ENCODE peak calls at places on chromosomes 2 and 18, in four cellular contexts. B, W, U and M are unnamed samples.

GRCh38 chr2:220071716-220072115 is 444.3 kb downstream of the SLC4A3 start:
- DNase-seq in B (no peak), W (no peak), U (no peak), M (no peak)

GRCh38 chr18:73365018-73365417 is 497.2 kb upstream of the NETO1 start:
- DNase-seq in B (no peak), W (peak), U (peak), M (no peak)

GRCh38 chr2:221836091-221836490 is 264.0 kb upstream of the EPHA4 start:
- DNase-seq in B (no peak), W (no peak), U (no peak), M (no peak)

GRCh38 chr2:28663359-28663758 is 88.3 kb upstream of the PPP1CB start:
- DNase-seq in B (no peak), W (peak), U (peak), M (no peak)

GRCh38 chr2:191178806-191179514 is 28.2 kb upstream of the STAT4 start:
- DNase-seq in B (no peak), W (peak), U (peak), M (no peak)

GRCh38 chr2:172086349-172087190 is 1.3 kb downstream of the DLX1 start:
- DNase-seq in B (peak), W (no peak), U (no peak), M (no peak)

GRCh38 chr2:125837108-125837507 is 818.9 kb upstream of the GYPC start:
- DNase-seq in B (no peak), W (no peak), U (no peak), M (no peak)

GRCh38 chr18:44342167-44342566 is 338.5 kb upstream of the SETBP1 start:
- DNase-seq in B (no peak), W (no peak), U (no peak), M (no peak)

GRCh38 chr18:13831864-13832508 is 8.0 kb downstream of the MC5R start:
- DNase-seq in B (no peak), W (no peak), U (no peak), M (no peak)

GRCh38 chr18:74861154-74861553 is 263.5 kb downstream of the ZNF407 start:
- DNase-seq in B (no peak), W (peak), U (no peak), M (no peak)

GRCh38 chr2:206556357-206556949 is 85.8 kb upstream of the FAM237A start:
- DNase-seq in B (no peak), W (peak), U (peak), M (no peak)

GRCh38 chr2:204695506-204695905 is 150.2 kb downstream of the PARD3B start:
- DNase-seq in B (no peak), W (peak), U (no peak), M (no peak)